ENCODE peak calls at places on chromosomes 16 and 17, in eight cellular contexts. D is substantia nigra, J is RWPE1, L is NCI-H1417 treated with DMSO at 0.1 percent for 48 hours, I is fibroblast of villous mesenchyme, N is Ammon's horn, Z is MCF 10A, T is ovary. O is an unnamed sample.

GRCh38 chr17:70535986-70536385 is 366.7 kb downstream of the KCNJ2 start:
- DNase-seq in Z (peak), D (no peak), T (no peak), J (no peak), N (no peak), L (no peak), I (no peak), O (no peak)

GRCh38 chr17:62714016-62714777 is 86.7 kb downstream of the MRC2 start:
- DNase-seq in J (no peak), T (no peak), D (no peak), Z (no peak), L (no peak), N (no peak), I (no peak), O (no peak)

GRCh38 chr16:83887564-83887963 is 11.4 kb upstream of the MLYCD start:
- DNase-seq in J (no peak), I (no peak), L (no peak), Z (no peak), D (no peak), N (peak), T (no peak), O (no peak)

GRCh38 chr17:78925234-78925633 is at the start of gene TIMP2:
- DNase-seq in T (peak), Z (peak), I (peak), J (peak), D (peak), L (peak), N (peak), O (peak)

GRCh38 chr17:27856676-27857429 is 36.3 kb downstream of the LYRM9 start:
- DNase-seq in L (no peak), N (no peak), J (no peak), T (no peak), Z (no peak), I (no peak), D (no peak), O (no peak)

GRCh38 chr16:80569440-80570105 is 28.8 kb downstream of the DYNLRB2 start:
- DNase-seq in D (no peak), J (peak), N (no peak), Z (peak), I (peak), L (no peak), T (no peak), O (no peak)

GRCh38 chr17:75614006-75614405 is 19.2 kb upstream of the SMIM5 start:
- DNase-seq in J (no peak), N (no peak), L (no peak), T (no peak), Z (no peak), I (no peak), D (no peak), O (no peak)

GRCh38 chr17:62704381-62704971 is 77.0 kb downstream of the MRC2 start:
- DNase-seq in Z (peak), L (no peak), J (peak), D (peak), N (no peak), T (peak), I (no peak), O (no peak)

GRCh38 chr17:13266596-13266995 is 248.8 kb upstream of the ELAC2 start:
- DNase-seq in L (no peak), T (no peak), Z (no peak), J (no peak), I (peak), N (no peak), D (no peak), O (no peak)

GRCh38 chr16:55968221-55968620 is 93.0 kb upstream of the CES5A start:
- DNase-seq in L (no peak), T (no peak), D (no peak), N (no peak), Z (no peak), I (no peak), J (no peak), O (no peak)

GRCh38 chr17:82097919-82098168 is 192 bp downstream of the FASN start:
- DNase-seq in I (no peak), T (no peak), Z (no peak), N (no peak), D (no peak), L (no peak), J (no peak), O (no peak)

GRCh38 chr16:84284168-84284722 is 10.4 kb upstream of the WFDC1 start:
- DNase-seq in T (peak), D (no peak), I (peak), N (no peak), J (peak), L (no peak), Z (peak), O (no peak)

GRCh38 chr16:15732416-15732815 is 82.4 kb downstream of the NDE1 start:
- DNase-seq in J (no peak), L (no peak), N (no peak), I (peak), Z (no peak), T (no peak), D (no peak), O (no peak)

GRCh38 chr17:50114849-50115357 is 15.1 kb downstream of the SAMD14 start:
- DNase-seq in D (no peak), T (no peak), N (peak), L (no peak), I (peak), J (no peak), Z (peak), O (peak)

GRCh38 chr16:79429276-79430128 is 171.0 kb downstream of the MAF start:
- DNase-seq in I (no peak), D (no peak), N (no peak), T (peak), L (no peak), Z (no peak), J (no peak), O (no peak)

GRCh38 chr17:17568772-17569195 is 22.7 kb downstream of the PEMT start:
- DNase-seq in N (peak), I (peak), D (peak), T (peak), Z (peak), J (peak), L (no peak), O (no peak)

GRCh38 chr16:88387941-88388627 is 5.3 kb downstream of the ZNF469 start:
- DNase-seq in J (no peak), L (no peak), I (no peak), D (peak), Z (peak), N (peak), T (no peak), O (no peak)

O was measured in DMS 273 treated with DMSO at 0.1 percent for 48 hours.